ENCODE peak calls at places on chromosomes 3 and 15, in seven cellular contexts. I, M, D, K, R, U and H are unnamed samples.

GRCh38 chr3:143000525-143000924 is 845 bp upstream of the U2SURP start:
- DNase-seq in I (no peak), M (peak), D (peak), K (peak), R (no peak), U (peak), H (peak)

GRCh38 chr3:156782921-156783320 is 43.2 kb upstream of the LEKR1 start:
- DNase-seq in I (no peak), M (peak), D (peak), K (no peak), R (no peak), U (no peak), H (no peak)

GRCh38 chr3:157738441-157738840 is 235.2 kb upstream of the VEPH1 start:
- DNase-seq in I (peak), M (no peak), D (no peak), K (no peak), R (no peak), U (no peak), H (no peak)

GRCh38 chr3:192259661-192260060 is 467.7 kb downstream of the FGF12 start:
- DNase-seq in I (no peak), M (no peak), D (peak), K (no peak), R (no peak), U (no peak), H (no peak)

GRCh38 chr15:94255540-94255939 is 24.2 kb downstream of the MCTP2 start:
- DNase-seq in I (no peak), M (no peak), D (no peak), K (no peak), R (no peak), U (no peak), H (no peak)

GRCh38 chr3:156406393-156406792 is 148.5 kb downstream of the SSR3 start:
- DNase-seq in I (no peak), M (no peak), D (no peak), K (peak), R (no peak), U (no peak), H (no peak)

GRCh38 chr3:149120051-149120972 is 9.1 kb upstream of the HPS3 start:
- DNase-seq in I (peak), M (peak), D (peak), K (peak), R (no peak), U (peak), H (peak)

GRCh38 chr3:9870978-9871377 is 9.1 kb downstream of the CIDEC start:
- DNase-seq in I (no peak), M (peak), D (peak), K (no peak), R (no peak), U (peak), H (peak)

GRCh38 chr15:38912067-38912466 is 347.5 kb upstream of the RASGRP1 start:
- DNase-seq in I (no peak), M (no peak), D (no peak), K (no peak), R (no peak), U (no peak), H (no peak)

GRCh38 chr15:100042558-100042957 is 299.2 kb downstream of the ADAMTS17 start:
- DNase-seq in I (no peak), M (no peak), D (peak), K (no peak), R (no peak), U (peak), H (no peak)

GRCh38 chr3:141262306-141262705 is 30.7 kb downstream of the PXYLP1 start:
- DNase-seq in I (no peak), M (peak), D (peak), K (no peak), R (no peak), U (peak), H (peak)

GRCh38 chr3:155064920-155065319 is 15.2 kb upstream of the MME start:
- DNase-seq in I (no peak), M (no peak), D (no peak), K (no peak), R (no peak), U (peak), H (peak)

GRCh38 chr3:183438749-183439148 is 10.3 kb upstream of the MCF2L2 start:
- DNase-seq in I (no peak), M (no peak), D (no peak), K (no peak), R (no peak), U (no peak), H (no peak)

GRCh38 chr3:148698190-148698806 is 595 bp downstream of the AGTR1 start:
- DNase-seq in I (no peak), M (peak), D (no peak), K (no peak), R (no peak), U (peak), H (no peak)

GRCh38 chr3:112582242-112582874 is 20.5 kb downstream of the SLC35A5 start:
- DNase-seq in I (peak), M (peak), D (peak), K (peak), R (peak), U (peak), H (peak)

GRCh38 chr3:53998980-53999379 is 107.3 kb upstream of the SELENOK start:
- DNase-seq in I (no peak), M (no peak), D (no peak), K (no peak), R (no peak), U (no peak), H (no peak)

GRCh38 chr3:150036780-150037179 is 66.1 kb upstream of the PFN2 start:
- DNase-seq in I (no peak), M (no peak), D (no peak), K (no peak), R (no peak), U (no peak), H (no peak)

GRCh38 chr3:105915524-105915923 is 46.7 kb upstream of the CBLB start:
- DNase-seq in I (no peak), M (peak), D (peak), K (no peak), R (no peak), U (peak), H (peak)

GRCh38 chr3:83842511-83842910 is 1116.3 kb upstream of the CADM2 start:
- DNase-seq in I (no peak), M (no peak), D (peak), K (no peak), R (no peak), U (no peak), H (no peak)

GRCh38 chr3:126293370-126294082 is 63.7 kb downstream of the KLF15 start:
- DNase-seq in I (no peak), M (no peak), D (peak), K (no peak), R (no peak), U (peak), H (peak)

GRCh38 chr15:26838742-26839460 is 28.0 kb upstream of the GABRA5 start:
- DNase-seq in I (no peak), M (no peak), D (no peak), K (peak), R (no peak), U (no peak), H (no peak)

GRCh38 chr3:179544981-179545645 is 17.6 kb upstream of the ACTL6A start:
- DNase-seq in I (no peak), M (peak), D (peak), K (no peak), R (no peak), U (peak), H (peak)

GRCh38 chr3:11570789-11571495 is 72.8 kb downstream of the VGLL4 start:
- DNase-seq in I (no peak), M (peak), D (peak), K (no peak), R (peak), U (peak), H (peak)

GRCh38 chr3:194257030-194257657 is 94.0 kb downstream of the CPN2 start:
- DNase-seq in I (no peak), M (no peak), D (no peak), K (no peak), R (no peak), U (no peak), H (no peak)

GRCh38 chr15:47990821-47991220 is 130.0 kb upstream of the SLC24A5 start:
- DNase-seq in I (no peak), M (no peak), D (no peak), K (no peak), R (no peak), U (no peak), H (no peak)

GRCh38 chr3:157527471-157527881 is 24.3 kb upstream of the VEPH1 start:
- DNase-seq in I (no peak), M (peak), D (peak), K (no peak), R (no peak), U (no peak), H (peak)

GRCh38 chr3:141498592-141499223 is 11.9 kb downstream of the RASA2 start:
- DNase-seq in I (peak), M (no peak), D (no peak), K (no peak), R (no peak), U (peak), H (no peak)

GRCh38 chr3:41125258-41125657 is 74.0 kb upstream of the CTNNB1 start:
- DNase-seq in I (no peak), M (no peak), D (no peak), K (no peak), R (no peak), U (no peak), H (no peak)

GRCh38 chr3:77196146-77196545 is 156.2 kb downstream of the ROBO2 start:
- DNase-seq in I (no peak), M (no peak), D (no peak), K (no peak), R (no peak), U (no peak), H (no peak)

DNA sequence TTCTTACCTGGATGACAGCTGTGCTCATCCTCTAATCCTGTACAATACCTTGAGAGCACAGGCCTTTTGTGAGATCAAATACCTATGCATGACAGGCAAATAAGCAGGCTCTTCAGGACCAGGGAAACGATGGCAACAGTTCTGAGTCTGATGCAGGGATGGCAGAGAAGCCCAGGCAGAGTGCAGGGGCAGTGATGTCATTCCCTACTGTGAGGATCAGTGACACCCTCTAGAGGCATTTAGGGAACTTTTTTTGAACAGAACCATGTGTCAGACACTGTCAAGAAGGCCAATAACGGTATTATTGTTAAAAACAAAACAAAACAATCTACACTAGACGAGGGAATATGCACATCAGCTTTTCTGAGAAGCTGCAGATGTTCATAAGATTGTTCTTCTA is 314.8 kb upstream of the CTDSPL start:
- DNase-seq in I (peak), M (peak), D (peak), K (peak), R (no peak), U (peak), H (peak)
- TF ChIP-seq CTCF in I (no peak), M (no peak), D (peak), K (peak), R (no peak), U (peak), H (peak)

GRCh38 chr3:18890459-18890858 is 257.9 kb upstream of the KCNH8 start:
- DNase-seq in I (no peak), M (no peak), D (no peak), K (no peak), R (no peak), U (no peak), H (no peak)

GRCh38 chr3:18888370-18888769 is 259.9 kb upstream of the KCNH8 start:
- DNase-seq in I (no peak), M (no peak), D (no peak), K (no peak), R (no peak), U (no peak), H (no peak)

GRCh38 chr3:18883553-18883952 is 264.8 kb upstream of the KCNH8 start:
- DNase-seq in I (peak), M (no peak), D (no peak), K (no peak), R (no peak), U (no peak), H (no peak)

DNA sequence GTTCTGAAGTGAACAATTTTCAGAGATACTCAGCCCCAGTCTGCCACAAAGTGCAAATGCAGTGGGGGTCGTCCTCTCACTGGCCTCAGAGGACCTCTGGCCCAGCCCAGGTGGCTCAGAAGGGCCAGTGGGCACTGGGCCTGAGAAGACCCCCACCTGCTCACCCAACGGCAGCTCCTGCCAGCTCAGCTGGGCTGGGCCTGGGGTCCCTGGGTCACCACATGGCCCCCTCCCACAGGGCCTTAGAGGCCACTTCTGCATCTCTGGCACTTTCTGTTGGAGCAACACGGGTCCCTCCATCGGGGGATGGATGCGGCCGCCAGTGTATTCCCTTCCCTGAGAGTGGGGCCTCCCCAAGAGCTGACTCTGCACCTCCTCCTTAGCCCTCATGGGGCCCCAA is 262.7 kb upstream of the KCNH8 start:
- DNase-seq in I (no peak), M (no peak), D (no peak), K (no peak), R (no peak), U (no peak), H (no peak)
- H3K4me3 ChIP-seq in I (no peak), M (no peak), D (no peak), K (no peak), R (no peak), U (no peak), H (no peak)

DNA sequence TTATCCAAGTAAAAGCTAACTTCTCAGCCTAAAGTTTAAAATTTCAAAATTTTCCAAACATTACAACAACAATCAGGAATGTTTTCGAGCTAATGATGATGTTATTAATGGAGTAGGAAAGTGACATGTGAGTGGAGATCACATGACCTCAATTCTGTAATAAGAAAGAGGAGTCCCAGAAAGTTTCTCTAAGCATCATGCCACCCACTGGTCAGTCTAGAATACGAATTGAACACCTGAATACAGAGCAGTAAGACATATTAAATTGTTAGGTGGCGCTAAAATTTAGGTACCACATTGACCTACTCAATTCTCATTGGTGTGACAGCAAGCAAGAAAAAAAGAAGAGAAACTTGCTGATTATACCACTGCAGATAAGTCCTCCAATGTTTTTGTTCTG is 163.9 kb downstream of the DCLK3 start:
- DNase-seq in I (no peak), M (no peak), D (no peak), K (no peak), R (no peak), U (no peak), H (no peak)
- TF ChIP-seq CTCF in I (no peak), M (no peak), D (no peak), K (no peak), R (no peak), U (no peak), H (no peak)

GRCh38 chr15:45551691-45552090 is 29.1 kb upstream of the SLC30A4 start:
- DNase-seq in I (no peak), M (peak), D (no peak), K (no peak), R (no peak), U (peak), H (peak)

GRCh38 chr15:45549831-45550230 is 27.3 kb upstream of the SLC30A4 start:
- DNase-seq in I (no peak), M (peak), D (peak), K (no peak), R (no peak), U (peak), H (peak)

GRCh38 chr15:45546789-45547188 is 24.2 kb upstream of the SLC30A4 start:
- DNase-seq in I (no peak), M (no peak), D (no peak), K (no peak), R (no peak), U (no peak), H (no peak)

GRCh38 chr15:45550436-45550835 is 27.9 kb upstream of the SLC30A4 start:
- DNase-seq in I (no peak), M (peak), D (peak), K (no peak), R (no peak), U (peak), H (peak)

DNA sequence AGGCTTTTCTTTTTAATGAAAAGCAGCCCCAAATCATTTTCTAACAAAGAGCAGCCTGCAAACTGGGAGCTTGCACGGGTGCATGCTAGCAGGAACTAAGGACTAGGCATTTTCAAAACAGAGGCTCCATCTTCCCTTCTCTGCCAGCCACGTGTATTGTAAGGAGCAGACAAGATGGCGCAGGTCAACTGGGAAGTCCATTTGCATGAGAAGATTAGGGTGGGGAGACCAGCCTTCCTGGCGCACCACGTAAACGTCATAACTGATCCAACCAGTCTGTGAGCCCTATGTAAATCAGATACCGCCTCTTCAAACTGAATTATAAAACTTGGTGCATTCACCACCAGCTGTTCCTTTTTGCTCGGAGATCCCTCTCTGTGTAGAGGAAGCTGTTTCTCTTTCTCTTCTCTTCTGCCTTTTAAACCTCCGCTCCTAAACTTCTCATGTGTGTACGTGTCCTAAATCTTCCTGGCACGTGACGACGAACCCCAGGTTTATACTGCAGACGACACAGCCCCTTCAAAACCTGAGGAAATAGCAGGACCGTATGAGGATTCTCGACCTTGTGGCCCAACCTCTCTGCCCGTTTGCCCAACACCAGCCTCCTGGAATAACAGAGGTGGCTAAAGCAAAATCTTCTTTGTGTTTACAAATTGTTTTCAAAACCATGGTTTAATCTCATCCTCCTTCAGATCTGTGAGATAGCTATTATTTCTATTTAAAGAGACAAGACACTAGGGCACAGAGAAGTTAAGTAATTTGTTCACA is 26.4 kb upstream of the SLC30A4 start:
- DNase-seq in I (no peak), M (no peak), D (no peak), K (no peak), R (no peak), U (no peak), H (no peak)
- H3K4me3 ChIP-seq in I (no peak), M (no peak), D (no peak), K (no peak), R (no peak), U (no peak), H (no peak)

DNA sequence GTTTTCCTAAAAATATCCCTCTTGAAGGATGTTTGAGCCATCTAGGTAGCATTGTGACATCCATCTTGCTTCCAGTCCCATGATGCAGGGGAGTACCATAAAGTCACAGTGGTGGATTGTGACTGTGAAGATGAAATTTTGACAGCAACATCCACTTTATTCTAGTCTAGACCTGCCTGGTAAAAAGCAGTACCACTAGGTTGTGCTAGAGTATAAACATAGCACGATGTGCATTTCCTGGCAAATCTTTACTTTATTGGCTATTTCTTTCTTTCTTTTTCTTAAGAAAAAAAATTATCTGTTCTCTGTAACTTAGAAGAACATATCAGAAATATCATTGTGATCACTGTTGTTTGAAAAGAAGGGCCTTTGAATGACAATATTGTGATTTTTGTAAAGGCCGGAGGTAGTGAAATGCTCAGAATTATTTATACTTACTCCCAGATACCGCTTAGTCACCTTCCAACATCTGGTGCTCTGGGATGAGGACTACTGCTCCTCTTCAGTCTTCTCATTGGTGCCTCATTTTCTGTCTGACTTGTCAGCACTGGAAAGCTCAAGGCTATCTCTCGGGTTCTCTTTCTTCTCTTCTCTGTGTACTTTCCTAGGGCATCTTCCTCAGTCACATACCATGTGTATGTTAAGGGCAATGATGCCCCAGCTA is 35.6 kb downstream of the AGBL1 start:
- DNase-seq in I (no peak), M (peak), D (peak), K (no peak), R (no peak), U (no peak), H (no peak)
- TF ChIP-seq CTCF in I (no peak), M (peak), D (no peak), K (peak), R (peak), U (no peak), H (no peak)

DNA sequence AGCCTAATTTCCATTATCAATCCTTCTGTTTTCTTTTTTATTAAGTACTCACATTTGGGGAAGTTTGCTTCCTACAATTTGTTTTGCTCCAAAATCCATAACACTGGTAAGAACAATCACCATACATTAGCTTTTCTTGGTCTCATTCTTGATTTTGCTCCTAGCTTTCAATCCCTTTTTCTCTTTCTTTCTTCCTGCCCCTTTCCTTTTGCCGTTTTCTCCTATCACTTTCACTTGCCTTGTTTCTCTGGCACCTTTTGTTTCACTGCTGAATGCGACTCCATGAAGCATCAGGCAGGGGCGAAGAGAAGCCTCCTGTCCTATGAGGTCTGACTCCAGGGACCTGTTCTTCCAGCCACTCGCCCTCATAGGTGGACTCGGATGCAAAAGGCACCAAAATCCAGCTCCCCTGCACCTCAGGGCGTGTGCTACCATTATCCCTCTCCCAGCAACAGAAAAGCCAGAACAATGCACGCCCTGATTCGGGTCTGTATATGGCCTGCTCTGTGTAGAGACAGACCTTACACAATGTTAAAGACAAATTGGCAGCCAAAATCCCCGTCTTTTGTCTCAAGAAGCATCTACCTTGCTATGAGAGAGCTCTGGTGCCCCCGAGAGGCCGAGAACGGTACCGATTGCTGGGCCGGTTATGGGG is 462.0 kb upstream of the PPP2R3A start:
- DNase-seq in I (peak), M (peak), D (peak), K (peak), R (peak), U (peak), H (peak)
- H3K4me3 ChIP-seq in I (no peak), M (peak), D (peak), K (peak), R (no peak), U (no peak), H (no peak)